ENCODE peak calls at places on chromosomes 3 and 15, in six cellular contexts. W is HCT116, J is neural progenitor cell, S is endodermal cell, R is aorta, V is tibial nerve. Z is an unnamed sample. For H3K27me3 and H3K4me1, the result is how much of the 10 kb centered on the place peaks cover.

GRCh38 chr3:42195879-42196330 is 70.1 kb downstream of the CCK start:
- DNase-seq in W (no peak), J (no peak), S (no peak), R (no peak), V (no peak), Z (no peak)

GRCh38 chr15:66394472-66394871 is 7.8 kb downstream of the MAP2K1 start:
- DNase-seq in W (no peak), J (no peak), S (peak), R (no peak), V (no peak), Z (no peak)

GRCh38 chr3:23086366-23086765 is 116.8 kb upstream of the UBE2E2 start:
- DNase-seq in W (no peak), J (peak), S (no peak), R (no peak), V (no peak), Z (no peak)

GRCh38 chr15:94293411-94294402 is 62.3 kb downstream of the MCTP2 start:
- DNase-seq in W (no peak), J (no peak), S (no peak), R (no peak), V (no peak), Z (no peak)

GRCh38 chr15:91909111-91909510 is 55.6 kb downstream of the SLCO3A1 start:
- DNase-seq in W (no peak), J (no peak), S (no peak), R (no peak), V (no peak), Z (no peak)

GRCh38 chr3:127775398-127776109 is 46.8 kb downstream of the MGLL start:
- DNase-seq in W (no peak), J (no peak), S (peak), R (peak), V (no peak), Z (peak)

GRCh38 chr3:115830764-115831395 is 207.6 kb downstream of the GAP43 start:
- DNase-seq in W (no peak), J (peak), S (no peak), R (no peak), V (no peak), Z (no peak)

GRCh38 chr3:141250342-141250741 is 18.7 kb downstream of the PXYLP1 start:
- DNase-seq in W (no peak), J (no peak), S (peak), R (no peak), V (no peak), Z (no peak)

GRCh38 chr15:58401991-58402649 is 29.7 kb upstream of the LIPC start:
- DNase-seq in W (no peak), J (no peak), S (no peak), R (no peak), V (no peak), Z (no peak)

GRCh38 chr3:175702956-175703355 is 843.8 kb downstream of the NAALADL2 start:
- DNase-seq in W (no peak), J (no peak), S (no peak), R (no peak), V (no peak), Z (no peak)

GRCh38 chr3:105327662-105328337 is 38.9 kb upstream of the ALCAM start:
- DNase-seq in W (no peak), J (no peak), S (no peak), R (no peak), V (no peak), Z (no peak)

GRCh38 chr3:73399106-73399505 is 225.6 kb downstream of the PDZRN3 start:
- DNase-seq in W (no peak), J (no peak), S (no peak), R (no peak), V (no peak), Z (no peak)

GRCh38 chr3:178436773-178437172 is 99.5 kb upstream of the KCNMB2 start:
- DNase-seq in W (peak), J (peak), S (no peak), R (no peak), V (no peak), Z (no peak)

GRCh38 chr3:171842864-171843511 is at the start of gene TMEM212:
- DNase-seq in W (no peak), J (peak), S (no peak), R (no peak), V (no peak), Z (no peak)

GRCh38 chr3:167032267-167032876 is 347.7 kb downstream of the ZBBX start:
- DNase-seq in W (peak), J (peak), S (no peak), R (no peak), V (no peak), Z (no peak)

GRCh38 chr3:184766555-184767261 is 45.3 kb upstream of the VPS8 start:
- DNase-seq in W (no peak), J (no peak), S (no peak), R (peak), V (no peak), Z (no peak)

GRCh38 chr3:67509471-67510075 is 144.8 kb downstream of the SUCLG2 start:
- DNase-seq in W (no peak), J (no peak), S (no peak), R (no peak), V (no peak), Z (no peak)

GRCh38 chr3:149969945-149970715 is 565 bp downstream of the PFN2 start:
- DNase-seq in W (peak), J (peak), S (peak), R (peak), V (peak), Z (peak)

GRCh38 chr3:142394921-142395622 is 52.8 kb downstream of the XRN1 start:
- DNase-seq in W (no peak), J (no peak), S (no peak), R (no peak), V (no peak), Z (no peak)

GRCh38 chr15:80929689-80930088 is 59.9 kb downstream of the MESD start:
- DNase-seq in W (no peak), J (no peak), S (no peak), R (no peak), V (no peak), Z (no peak)

GRCh38 chr15:29141206-29141907 is 128.3 kb downstream of the NSMCE3 start:
- DNase-seq in W (no peak), J (no peak), S (peak), R (no peak), V (peak), Z (no peak)

GRCh38 chr3:120741837-120742197 is 499 bp downstream of the RABL3 start:
- DNase-seq in W (peak), J (no peak), S (no peak), R (no peak), V (no peak), Z (no peak)

GRCh38 chr3:24123596-24123995 is 178.5 kb downstream of the NR1D2 start:
- DNase-seq in W (no peak), J (no peak), S (no peak), R (no peak), V (no peak), Z (no peak)

GRCh38 chr3:152211655-152212054 is 57.1 kb upstream of the MBNL1 start:
- DNase-seq in W (no peak), J (no peak), S (no peak), R (no peak), V (no peak), Z (no peak)

GRCh38 chr3:116270053-116270452 is 175.2 kb downstream of the LSAMP start:
- DNase-seq in W (no peak), J (no peak), S (no peak), R (no peak), V (no peak), Z (no peak)

GRCh38 chr3:28018925-28019718 is 222.3 kb upstream of the CMC1 start:
- DNase-seq in W (no peak), J (peak), S (no peak), R (no peak), V (no peak), Z (no peak)

GRCh38 chr3:125512135-125512920 is 7.7 kb downstream of the SNX4 start:
- DNase-seq in W (peak), J (no peak), S (no peak), R (no peak), V (no peak), Z (no peak)

GRCh38 chr15:50024183-50024795 is 94.7 kb downstream of the ATP8B4 start:
- DNase-seq in W (no peak), J (no peak), S (no peak), R (no peak), V (no peak), Z (no peak)

GRCh38 chr3:18469775-18470174 is 44.6 kb upstream of the SATB1 start:
- DNase-seq in W (no peak), J (no peak), S (no peak), R (no peak), V (no peak), Z (no peak)
- H3K27ac ChIP-seq in W (no peak), J (no peak), S (no peak), R (no peak), V (no peak), Z (no peak)

GRCh38 chr15:70035719-70036077 is 62.0 kb downstream of the TLE3 start:
- DNase-seq in W (no peak), J (no peak), S (no peak), R (no peak), V (no peak), Z (no peak)
- H3K27me3 ChIP-seq in W (under half), J (under half), S (under half), R (under half), V (under half), Z (under half)

GRCh38 chr15:82880704-82881103 is 71.3 kb downstream of the WHAMM start:
- DNase-seq in W (no peak), J (no peak), S (no peak), R (no peak), V (no peak), Z (no peak)

GRCh38 chr15:82875411-82876003 is 66.1 kb downstream of the WHAMM start:
- DNase-seq in W (no peak), J (no peak), S (no peak), R (no peak), V (no peak), Z (no peak)

GRCh38 chr15:82874961-82875360 is 65.5 kb downstream of the WHAMM start:
- DNase-seq in W (no peak), J (no peak), S (no peak), R (no peak), V (no peak), Z (no peak)

GRCh38 chr15:82877825-82878224 is 68.4 kb downstream of the WHAMM start:
- DNase-seq in W (no peak), J (no peak), S (no peak), R (no peak), V (no peak), Z (no peak)

DNA sequence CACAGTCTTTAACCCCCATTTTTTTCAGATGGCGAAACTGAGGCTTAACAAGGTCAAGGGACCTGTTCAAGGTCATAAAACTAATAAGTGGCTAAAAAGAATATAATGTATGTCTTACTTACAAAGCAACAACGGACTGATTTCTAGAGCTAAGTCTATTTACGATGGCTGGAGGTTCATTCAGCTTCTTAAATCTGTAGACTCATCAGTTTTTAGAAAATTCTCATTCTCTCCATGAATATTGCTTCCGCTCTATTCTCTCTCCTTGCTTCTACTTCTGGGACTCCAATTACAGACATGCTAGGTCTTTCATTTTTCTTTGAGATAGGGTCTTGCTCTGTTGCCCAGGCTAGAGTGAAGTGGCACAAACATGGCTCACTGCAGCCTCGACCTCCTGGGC is 68.9 kb downstream of the WHAMM start:
- DNase-seq in W (no peak), J (no peak), S (no peak), R (no peak), V (no peak), Z (no peak)
- H3K4me1 ChIP-seq in W (under half), J (under half), S (under half), R (under half), V (under half), Z (under half)

GRCh38 chr3:33215739-33216138 is 2.9 kb downstream of the SUSD5 start:
- DNase-seq in W (no peak), J (no peak), S (no peak), R (no peak), V (no peak), Z (no peak)

GRCh38 chr3:33218446-33219174 is at the start of gene SUSD5:
- DNase-seq in W (no peak), J (peak), S (peak), R (peak), V (no peak), Z (no peak)

GRCh38 chr3:33218072-33218445 is 551 bp downstream of the SUSD5 start:
- DNase-seq in W (no peak), J (peak), S (no peak), R (no peak), V (no peak), Z (no peak)

GRCh38 chr3:33219175-33219487 is 521 bp upstream of the SUSD5 start:
- DNase-seq in W (no peak), J (no peak), S (no peak), R (no peak), V (no peak), Z (no peak)

GRCh38 chr3:33221241-33221640 is 2.6 kb upstream of the SUSD5 start:
- DNase-seq in W (no peak), J (no peak), S (no peak), R (no peak), V (no peak), Z (no peak)
- H3K27ac ChIP-seq in W (no peak), J (no peak), S (no peak), R (no peak), V (no peak), Z (no peak)

GRCh38 chr3:38644662-38645053 is 4.8 kb downstream of the SCN5A start:
- DNase-seq in W (no peak), J (no peak), S (peak), R (no peak), V (no peak), Z (no peak)

GRCh38 chr3:38646630-38647029 is 2.9 kb downstream of the SCN5A start:
- DNase-seq in W (no peak), J (peak), S (peak), R (no peak), V (no peak), Z (no peak)

GRCh38 chr3:38646062-38646461 is 3.4 kb downstream of the SCN5A start:
- DNase-seq in W (no peak), J (no peak), S (peak), R (no peak), V (no peak), Z (no peak)

GRCh38 chr3:38645076-38645475 is 4.4 kb downstream of the SCN5A start:
- DNase-seq in W (no peak), J (no peak), S (peak), R (no peak), V (no peak), Z (no peak)

DNA sequence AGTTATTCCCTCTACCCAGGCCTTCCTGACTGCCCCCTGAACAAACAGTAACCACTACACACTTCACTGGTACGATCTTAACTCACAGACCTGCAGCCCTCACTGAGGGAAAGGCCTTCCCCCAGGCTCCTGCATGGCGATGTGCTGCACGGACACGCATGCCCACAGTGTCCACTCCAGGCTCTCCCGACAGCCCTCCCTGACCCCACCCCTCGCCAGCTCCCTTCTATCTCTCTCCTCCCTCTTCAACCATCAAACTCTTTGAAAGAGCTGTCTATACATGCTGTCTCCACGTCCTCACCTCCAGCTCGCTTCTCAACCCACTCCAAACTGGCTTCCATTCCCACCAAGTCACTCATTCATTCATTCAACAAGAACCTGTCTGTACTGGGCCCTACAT is 3.9 kb downstream of the SCN5A start:
- DNase-seq in W (no peak), J (no peak), S (peak), R (no peak), V (no peak), Z (no peak)
- H3K27me3 ChIP-seq in W (under half), J (half or more), S (half or more), R (under half), V (under half), Z (under half)

GRCh38 chr3:49399467-49399866 is 12.3 kb downstream of the RHOA start:
- DNase-seq in W (no peak), J (no peak), S (no peak), R (no peak), V (no peak), Z (no peak)

GRCh38 chr3:49401758-49402157 is 10.0 kb downstream of the RHOA start:
- DNase-seq in W (no peak), J (no peak), S (no peak), R (no peak), V (no peak), Z (no peak)

GRCh38 chr3:49406571-49407565 is 4.9 kb downstream of the RHOA start:
- DNase-seq in W (no peak), J (no peak), S (no peak), R (no peak), V (no peak), Z (no peak)

GRCh38 chr3:49403891-49404290 is 7.9 kb downstream of the RHOA start:
- DNase-seq in W (no peak), J (no peak), S (no peak), R (no peak), V (no peak), Z (no peak)
- H3K4me1 ChIP-seq in W (under half), J (under half), S (under half), R (under half), V (under half), Z (half or more)

Z was measured in psoas muscle.